ENCODE peak calls at places on chromosomes 4 and X, in four cellular contexts. K is endothelial cell, E is cardiac muscle cell, R is iPS DF 19.7. Q is an unnamed sample.

GRCh38 chrX:110146521-110146920 is 143.6 kb downstream of the TMEM164 start:
- DNase-seq in K (peak), E (peak), R (no peak), Q (peak)

GRCh38 chr4:28562913-28563312 is 1702.3 kb downstream of the STIM2 start:
- DNase-seq in K (no peak), E (no peak), R (no peak), Q (no peak)

GRCh38 chrX:78650906-78651437 is 8.2 kb downstream of the RTL3 start:
- DNase-seq in K (no peak), E (peak), R (no peak), Q (no peak)

GRCh38 chr4:89803036-89803435 is 33.9 kb downstream of the SNCA start:
- DNase-seq in K (no peak), E (no peak), R (no peak), Q (no peak)

GRCh38 chrX:13085533-13085932 is 41.1 kb upstream of the FAM9C start:
- DNase-seq in K (no peak), E (no peak), R (no peak), Q (no peak)

GRCh38 chrX:46279925-46280313 is 265.3 kb downstream of the ZNF674 start:
- DNase-seq in K (no peak), E (peak), R (no peak), Q (no peak)

GRCh38 chr4:136637071-136637777 is 895.1 kb downstream of the PCDH18 start:
- DNase-seq in K (peak), E (peak), R (peak), Q (no peak)

GRCh38 chr4:182143086-182143821 is 99.9 kb upstream of the TENM3 start:
- DNase-seq in K (peak), E (peak), R (no peak), Q (no peak)

GRCh38 chr4:39846135-39846534 is 131.6 kb downstream of the PDS5A start:
- DNase-seq in K (no peak), E (no peak), R (no peak), Q (no peak)

GRCh38 chrX:130071611-130072349 is 38.5 kb downstream of the ELF4 start:
- DNase-seq in K (no peak), E (no peak), R (no peak), Q (no peak)

GRCh38 chrX:150547511-150548115 is 20.8 kb upstream of the MTM1 start:
- DNase-seq in K (peak), E (peak), R (no peak), Q (no peak)

GRCh38 chrX:38519651-38520050 is 41.7 kb upstream of the TSPAN7 start:
- DNase-seq in K (no peak), E (no peak), R (no peak), Q (no peak)

GRCh38 chrX:81577028-81577427 is 375.1 kb downstream of the SH3BGRL start:
- DNase-seq in K (no peak), E (no peak), R (no peak), Q (no peak)

GRCh38 chrX:27599928-27600327 is 9.8 kb downstream of the DCAF8L2 start:
- DNase-seq in K (no peak), E (peak), R (no peak), Q (no peak)

GRCh38 chr4:54368861-54369260 is 139.8 kb downstream of the PDGFRA start:
- DNase-seq in K (no peak), E (no peak), R (no peak), Q (no peak)

GRCh38 chrX:15511563-15511962 is 11.0 kb downstream of the BMX start:
- DNase-seq in K (no peak), E (no peak), R (no peak), Q (no peak)

GRCh38 chrX:44903107-44903506 is 30.1 kb downstream of the KDM6A start:
- DNase-seq in K (no peak), E (peak), R (no peak), Q (no peak)

GRCh38 chrX:8851487-8851886 is 50.3 kb upstream of the FAM9A start:
- DNase-seq in K (no peak), E (peak), R (no peak), Q (no peak)

GRCh38 chr4:148881860-148882643 is 439.8 kb upstream of the NR3C2 start:
- DNase-seq in K (no peak), E (no peak), R (peak), Q (no peak)

GRCh38 chr4:76748649-76749048 is 149.3 kb downstream of the SOWAHB start:
- DNase-seq in K (peak), E (peak), R (no peak), Q (peak)

GRCh38 chrX:9356846-9357245 is 108.0 kb upstream of the TBL1X start:
- DNase-seq in K (no peak), E (no peak), R (no peak), Q (no peak)

GRCh38 chr4:134471569-134471968 is 270.0 kb upstream of the PABPC4L start:
- DNase-seq in K (no peak), E (no peak), R (no peak), Q (no peak)

GRCh38 chrX:56726609-56727008 is 2.4 kb upstream of the NBDY start:
- DNase-seq in K (no peak), E (peak), R (no peak), Q (peak)

GRCh38 chrX:134692990-134693389 is 34.7 kb upstream of the PLAC1 start:
- DNase-seq in K (no peak), E (peak), R (no peak), Q (no peak)

GRCh38 chr4:6705638-6706037 is 4.0 kb downstream of the MRFAP1L1 start:
- DNase-seq in K (no peak), E (no peak), R (no peak), Q (no peak)

GRCh38 chr4:127698789-127699200 is 31.4 kb upstream of the SLC25A31 start:
- DNase-seq in K (no peak), E (peak), R (no peak), Q (no peak)

GRCh38 chr4:102430511-102430910 is 70.6 kb upstream of the NFKB1 start:
- DNase-seq in K (no peak), E (peak), R (no peak), Q (no peak)

GRCh38 chr4:140090215-140090731 is 63.7 kb downstream of the MAML3 start:
- DNase-seq in K (no peak), E (peak), R (no peak), Q (no peak)

GRCh38 chrX:1851527-1851926 is 236.7 kb downstream of the ASMT start:
- DNase-seq in K (no peak), E (no peak), R (no peak), Q (no peak)

GRCh38 chr4:140052050-140052449 is 101.9 kb downstream of the MAML3 start:
- DNase-seq in K (peak), E (peak), R (no peak), Q (peak)

GRCh38 chr4:183571350-183572076 is 66.7 kb downstream of the ING2 start:
- DNase-seq in K (no peak), E (peak), R (no peak), Q (peak)

GRCh38 chr4:142463195-142463594 is 382.9 kb downstream of the INPP4B start:
- DNase-seq in K (no peak), E (no peak), R (no peak), Q (no peak)

GRCh38 chr4:4555916-4556315 is 14.1 kb upstream of the STX18 start:
- DNase-seq in K (no peak), E (peak), R (no peak), Q (no peak)

GRCh38 chr4:8373973-8374545 is 66.5 kb downstream of the ACOX3 start:
- DNase-seq in K (no peak), E (no peak), R (no peak), Q (no peak)

GRCh38 chrX:10769696-10770619 is 149.6 kb upstream of the MID1 start:
- DNase-seq in K (no peak), E (peak), R (no peak), Q (peak)

GRCh38 chr4:164396439-164396838 is 357.5 kb upstream of the SMIM31 start:
- DNase-seq in K (no peak), E (no peak), R (no peak), Q (peak)

GRCh38 chr4:145177906-145178538 is 2.4 kb downstream of the OTUD4 start:
- DNase-seq in K (no peak), E (peak), R (no peak), Q (no peak)

GRCh38 chr4:104906274-104906673 is 240.4 kb upstream of the TET2 start:
- DNase-seq in K (no peak), E (no peak), R (no peak), Q (peak)

GRCh38 chr4:12987284-12987683 is 496.9 kb downstream of the RAB28 start:
- DNase-seq in K (no peak), E (no peak), R (no peak), Q (no peak)

Q was measured in NCI-H524.